ENCODE peak calls at places on chromosomes 12 and 14, in ten cellular contexts. P is neural progenitor cell; C is heart left ventricle; G is RWPE2; R is tibial artery; A is neuronal stem cell; V is HCT116; E is fibroblast of lung; N is effector memory CD4-positive, alpha-beta T cell; K is SK-N-SH. I is an unnamed sample.

GRCh38 chr12:54017027-54017788 is 8.4 kb downstream of the HOXC8 start:
- DNase-seq in P (peak; percentile 41), C (no peak), G (no peak), R (peak; percentile 80), A (no peak), V (no peak), E (no peak), N (no peak), K (peak; percentile 71), I (peak; percentile 76)

GRCh38 chr12:68491204-68491960 is 119.3 kb upstream of the RAP1B start:
- DNase-seq in P (no peak), C (no peak), G (no peak), R (no peak), A (no peak), V (no peak), E (no peak), N (no peak), K (no peak), I (no peak)

GRCh38 chr14:65251213-65251612 is 148.9 kb upstream of the MAX start:
- DNase-seq in P (no peak), C (no peak), G (no peak), R (no peak), A (no peak), V (no peak), E (peak; percentile 95), N (no peak), K (no peak), I (no peak)

GRCh38 chr12:92028039-92028709 is 117.5 kb downstream of the BTG1 start:
- DNase-seq in P (no peak), C (no peak), G (no peak), R (no peak), A (no peak), V (no peak), E (peak; percentile 70), N (no peak), K (no peak), I (no peak)

GRCh38 chr12:49397000-49397399 is 29.7 kb downstream of the SPATS2 start:
- DNase-seq in P (no peak), C (no peak), G (no peak), R (no peak), A (no peak), V (no peak), E (no peak), N (no peak), K (no peak), I (no peak)

GRCh38 chr14:85565862-85566296 is 35.9 kb downstream of the FLRT2 start:
- DNase-seq in P (no peak), C (no peak), G (no peak), R (no peak), A (no peak), V (no peak), E (peak; percentile 49), N (no peak), K (no peak), I (no peak)

GRCh38 chr12:128797119-128798118 is 26.3 kb downstream of the SLC15A4 start:
- DNase-seq in P (peak; percentile 57), C (no peak), G (no peak), R (no peak), A (no peak), V (no peak), E (peak; percentile 54), N (no peak), K (no peak), I (no peak)

GRCh38 chr12:100908501-100908900 is 113.9 kb downstream of the ANO4 start:
- DNase-seq in P (no peak), C (no peak), G (no peak), R (no peak), A (no peak), V (no peak), E (peak; percentile 88), N (no peak), K (no peak), I (no peak)

GRCh38 chr12:5898874-5899273 is 46.2 kb downstream of the ANO2 start:
- DNase-seq in P (no peak), C (no peak), G (no peak), R (no peak), A (no peak), V (no peak), E (no peak), N (no peak), K (no peak), I (no peak)

GRCh38 chr12:59715434-59715833 is 119.6 kb downstream of the SLC16A7 start:
- DNase-seq in P (no peak), C (no peak), G (no peak), R (no peak), A (no peak), V (no peak), E (no peak), N (no peak), K (no peak), I (no peak)

GRCh38 chr12:3777206-3777809 is 24.4 kb upstream of the CRACR2A start:
- DNase-seq in P (peak; percentile 66), C (no peak), G (no peak), R (no peak), A (peak; percentile 23), V (peak; percentile 33), E (peak; percentile 60), N (no peak), K (peak; percentile 61), I (no peak)

GRCh38 chr12:85923767-85924331 is 49.8 kb downstream of the NTS start:
- DNase-seq in P (peak; percentile 14), C (no peak), G (no peak), R (no peak), A (no peak), V (peak; percentile 21), E (peak; percentile 68), N (no peak), K (peak; percentile 24), I (no peak)

GRCh38 chr12:131830335-131831020 is 2.3 kb downstream of the MMP17 start:
- DNase-seq in P (peak; percentile 88), C (peak; percentile 88), G (peak; percentile 64), R (peak; percentile 86), A (peak; percentile 68), V (peak; percentile 23), E (peak; percentile 83), N (no peak), K (peak; percentile 87), I (peak; percentile 90)

GRCh38 chr12:53712059-53712643 is 15.1 kb downstream of the CALCOCO1 start:
- DNase-seq in P (peak; percentile 20), C (no peak), G (no peak), R (no peak), A (no peak), V (no peak), E (no peak), N (no peak), K (no peak), I (no peak)

GRCh38 chr12:108622425-108622824 is 11.3 kb downstream of the SELPLG start:
- DNase-seq in P (peak; percentile 63), C (no peak), G (no peak), R (no peak), A (no peak), V (no peak), E (no peak), N (no peak), K (no peak), I (peak; percentile 39)

GRCh38 chr12:92595663-92596062 is 107.1 kb upstream of the PLEKHG7 start:
- DNase-seq in P (no peak), C (no peak), G (no peak), R (no peak), A (no peak), V (no peak), E (no peak), N (no peak), K (no peak), I (no peak)

GRCh38 chr12:131829351-131829794 is 1.2 kb downstream of the MMP17 start:
- DNase-seq in P (peak; percentile 52), C (no peak), G (peak; percentile 69), R (no peak), A (no peak), V (no peak), E (peak; percentile 22), N (no peak), K (peak; percentile 67), I (no peak)

GRCh38 chr14:52032196-52032865 is 36.5 kb downstream of the NID2 start:
- DNase-seq in P (no peak), C (no peak), G (no peak), R (no peak), A (no peak), V (no peak), E (no peak), N (no peak), K (no peak), I (no peak)
- H3K4me3 ChIP-seq in P (no peak overlapping the region), C (no peak overlapping the region), G (no peak overlapping the region), R (no peak overlapping the region), A (no peak overlapping the region), V (no peak overlapping the region), E (no peak overlapping the region), N (no peak overlapping the region), K (no peak overlapping the region), I (no peak overlapping the region)

DNA sequence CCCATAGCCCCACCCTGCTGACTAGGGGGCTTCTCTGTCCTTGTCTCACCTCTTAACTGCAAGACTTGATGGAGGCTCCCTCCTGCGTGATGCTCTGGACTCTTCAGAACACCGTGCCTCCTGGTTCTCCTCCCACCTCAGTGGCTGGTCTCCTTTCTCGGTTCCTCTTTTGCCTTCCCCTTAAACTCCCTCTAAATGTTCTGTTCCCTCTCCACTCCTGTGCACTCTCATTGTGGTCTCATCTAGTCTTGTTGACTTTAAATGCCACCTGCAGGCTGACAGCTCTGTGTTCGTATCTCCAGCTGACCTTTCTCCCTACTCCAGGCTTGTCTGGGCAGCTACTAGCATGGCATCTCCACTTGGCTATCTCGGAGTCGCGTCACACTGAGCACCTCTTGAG is 28.3 kb downstream of the DYNC1H1 start:
- DNase-seq in P (no peak), C (no peak), G (no peak), R (no peak), A (no peak), V (no peak), E (no peak), N (no peak), K (no peak), I (no peak)
- H3K36me3 ChIP-seq in P (peaks cover 10% of the 10 kb centered on the region), C (peaks cover 100% of the 10 kb centered on the region), G (peaks cover 100% of the 10 kb centered on the region), R (peaks cover 99% of the 10 kb centered on the region), A (peaks cover 59% of the 10 kb centered on the region), V (peaks cover 64% of the 10 kb centered on the region), E (peaks cover 45% of the 10 kb centered on the region), N (peaks cover 86% of the 10 kb centered on the region), K (peaks cover 77% of the 10 kb centered on the region), I (peaks cover 100% of the 10 kb centered on the region)

GRCh38 chr14:61552196-61552595 is 143.1 kb upstream of the HIF1A start:
- DNase-seq in P (no peak), C (no peak), G (no peak), R (no peak), A (no peak), V (no peak), E (no peak), N (no peak), K (no peak), I (no peak)
- H3K27ac ChIP-seq in P (no peak overlapping the region), C (no peak overlapping the region), G (peak overlapping the region; percentile 99), R (peak overlapping the region; percentile 10), A (no peak overlapping the region), V (no peak overlapping the region), E (no peak overlapping the region), N (no peak overlapping the region), K (no peak overlapping the region), I (no peak overlapping the region)

DNA sequence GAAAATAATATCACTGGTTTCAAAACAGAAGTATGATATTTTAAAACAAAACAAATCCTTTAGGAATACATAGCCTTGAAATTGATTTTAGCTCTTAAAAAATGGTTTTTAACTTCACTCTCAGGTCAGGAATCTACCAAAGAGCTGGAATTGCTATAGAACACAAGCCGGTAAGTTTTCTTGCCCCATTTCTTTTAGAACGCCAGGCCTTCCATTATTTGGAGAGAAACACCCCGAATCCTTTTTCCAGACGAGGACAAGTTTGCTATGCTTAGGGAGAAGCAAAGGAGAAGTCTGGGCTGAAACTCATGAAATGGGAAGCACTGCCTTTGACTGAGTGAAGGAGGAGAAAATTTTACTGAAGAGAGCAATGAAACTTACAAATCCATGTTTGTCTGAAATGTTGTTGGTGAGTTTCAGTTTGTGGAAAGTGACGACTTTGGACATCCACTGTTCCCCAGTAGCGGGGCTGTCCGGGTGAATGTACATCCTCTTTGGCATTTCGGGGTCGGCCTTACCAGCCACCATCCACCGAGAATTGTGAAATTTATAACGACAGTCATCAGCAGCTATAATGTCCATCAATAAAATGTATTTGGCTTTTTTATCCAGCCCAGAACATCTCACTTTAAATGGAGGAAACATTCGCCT is 3.4 kb downstream of the TBX3 start:
- DNase-seq in P (no peak), C (no peak), G (no peak), R (no peak), A (no peak), V (no peak), E (peak; percentile 55), N (no peak), K (no peak), I (no peak)
- H3K4me3 ChIP-seq in P (no peak overlapping the region), C (peak overlapping the region; percentile 68), G (peak overlapping the region; percentile 55), R (peak overlapping the region; percentile 74), A (no peak overlapping the region), V (no peak overlapping the region), E (peak overlapping the region; percentile 90), N (no peak overlapping the region), K (peak overlapping the region; percentile 78), I (peak overlapping the region; percentile 78)